ENCODE peak calls at places on chromosomes 16 and 17, in seven cellular contexts. G is body of pancreas; B is effector memory CD4-positive, alpha-beta T cell; A is kidney epithelial cell; N is IMR-90; U is fibroblast of lung; Z is cardiac muscle cell. E is an unnamed sample.

GRCh38 chr16:83942074-83942473 is 11.0 kb upstream of the OSGIN1 start:
- DNase-seq in G (no peak), B (no peak), A (no peak), N (no peak), U (no peak), Z (no peak), E (no peak)

GRCh38 chr17:32266389-32267269 is 997 bp downstream of the RHBDL3 start:
- DNase-seq in G (no peak), B (no peak), A (no peak), N (no peak), U (no peak), Z (peak; percentile 69), E (peak; percentile 83)

GRCh38 chr16:60123387-60124023 is 1389.4 kb upstream of the GOT2 start:
- DNase-seq in G (no peak), B (no peak), A (no peak), N (no peak), U (peak; percentile 18), Z (no peak), E (no peak)

GRCh38 chr16:78894872-78895271 is 705.7 kb downstream of the MAF start:
- DNase-seq in G (peak; percentile 14), B (peak; percentile 21), A (no peak), N (no peak), U (no peak), Z (no peak), E (no peak)

GRCh38 chr16:15790458-15790857 is 66.4 kb downstream of the MYH11 start:
- DNase-seq in G (no peak), B (no peak), A (no peak), N (no peak), U (peak; percentile 9), Z (no peak), E (no peak)

GRCh38 chr17:44707755-44708400 is 587 bp upstream of the DBF4B start:
- DNase-seq in G (no peak), B (no peak), A (no peak), N (no peak), U (no peak), Z (no peak), E (no peak)

GRCh38 chr17:47072881-47073280 is 93.8 kb upstream of the RPRML start:
- DNase-seq in G (no peak), B (no peak), A (no peak), N (peak; percentile 33), U (peak; percentile 43), Z (no peak), E (no peak)

GRCh38 chr16:85195884-85196816 is 83.9 kb upstream of the CIBAR2 start:
- DNase-seq in G (peak; percentile 74), B (no peak), A (no peak), N (no peak), U (no peak), Z (no peak), E (no peak)

GRCh38 chr16:68387301-68387700 is 61.0 kb downstream of the SMPD3 start:
- DNase-seq in G (no peak), B (no peak), A (no peak), N (no peak), U (no peak), Z (no peak), E (peak; percentile 94)

GRCh38 chr17:27546624-27547300 is 84.2 kb upstream of the LGALS9 start:
- DNase-seq in G (no peak), B (no peak), A (no peak), N (peak; percentile 44), U (peak; percentile 67), Z (no peak), E (no peak)

DNA sequence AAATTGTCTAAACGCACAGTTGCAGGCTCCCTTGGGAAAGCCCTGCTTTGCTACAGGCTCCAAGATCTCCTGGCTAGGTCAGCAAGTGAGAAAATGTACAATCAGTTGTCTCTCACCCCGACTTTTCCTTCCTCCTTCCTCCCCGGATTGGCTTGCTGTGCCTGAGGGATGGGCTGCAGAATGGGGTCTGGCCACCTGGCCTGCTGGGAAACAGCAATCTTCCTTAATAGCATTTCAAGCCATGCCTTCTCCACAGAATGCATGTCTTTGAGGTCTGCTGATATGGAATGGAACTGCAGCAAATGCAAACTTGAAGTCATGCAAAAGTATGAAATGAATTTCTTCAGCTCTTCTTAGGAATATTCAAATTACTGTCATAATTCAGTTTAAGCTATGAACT is 42.9 kb upstream of the SLFN13 start:
- DNase-seq in G (no peak), B (no peak), A (no peak), N (no peak), U (no peak), Z (no peak), E (no peak)
- H3K27me3 ChIP-seq in G (no peaks in the 10 kb centered on the region), B (no peaks in the 10 kb centered on the region), A (peaks cover 80% of the 10 kb centered on the region), N (peaks cover 47% of the 10 kb centered on the region), U (peaks cover 16% of the 10 kb centered on the region), Z (peaks cover 100% of the 10 kb centered on the region), E (peaks cover 97% of the 10 kb centered on the region)

DNA sequence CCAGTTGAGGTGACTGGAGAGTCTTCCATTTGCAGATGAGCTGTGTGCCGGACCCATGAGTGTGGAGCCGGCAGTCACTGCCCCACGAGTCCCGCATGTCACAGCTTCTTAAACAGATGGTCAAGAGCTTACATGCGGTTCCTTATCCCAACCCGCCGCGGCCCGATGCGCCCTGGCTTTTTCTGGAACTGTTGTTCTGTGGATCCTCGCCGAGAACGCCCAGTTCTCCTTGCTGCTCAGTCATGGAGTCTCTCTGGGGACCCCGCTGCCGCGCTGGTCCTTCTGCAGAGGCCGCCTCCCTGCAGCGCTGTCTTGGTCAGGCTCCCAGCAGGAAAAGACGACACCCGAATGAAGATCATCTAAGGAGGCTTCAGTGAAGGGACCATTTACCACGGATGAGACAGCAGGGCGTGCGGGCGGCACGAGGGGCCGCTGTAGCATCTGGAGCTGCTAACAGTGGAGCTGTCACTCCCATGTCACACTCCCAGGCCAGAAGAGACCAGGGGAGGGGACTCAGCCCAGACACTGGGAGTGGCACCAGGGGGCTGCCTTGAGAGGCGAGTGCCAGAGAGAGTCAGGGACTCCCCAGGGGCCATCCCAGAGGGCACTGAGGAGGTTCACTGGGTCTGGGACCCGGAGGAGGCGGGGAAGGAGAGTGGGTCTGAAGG is 10.8 kb upstream of the LGALS3BP start:
- DNase-seq in G (no peak), B (no peak), A (no peak), N (no peak), U (no peak), Z (no peak), E (no peak)
- H3K36me3 ChIP-seq in G (no peaks in the 10 kb centered on the region), B (peaks cover 19% of the 10 kb centered on the region), A (peaks cover 2% of the 10 kb centered on the region), N (peaks cover 44% of the 10 kb centered on the region), U (peaks cover 19% of the 10 kb centered on the region), Z (peaks cover 5% of the 10 kb centered on the region), E (no peaks in the 10 kb centered on the region)

DNA sequence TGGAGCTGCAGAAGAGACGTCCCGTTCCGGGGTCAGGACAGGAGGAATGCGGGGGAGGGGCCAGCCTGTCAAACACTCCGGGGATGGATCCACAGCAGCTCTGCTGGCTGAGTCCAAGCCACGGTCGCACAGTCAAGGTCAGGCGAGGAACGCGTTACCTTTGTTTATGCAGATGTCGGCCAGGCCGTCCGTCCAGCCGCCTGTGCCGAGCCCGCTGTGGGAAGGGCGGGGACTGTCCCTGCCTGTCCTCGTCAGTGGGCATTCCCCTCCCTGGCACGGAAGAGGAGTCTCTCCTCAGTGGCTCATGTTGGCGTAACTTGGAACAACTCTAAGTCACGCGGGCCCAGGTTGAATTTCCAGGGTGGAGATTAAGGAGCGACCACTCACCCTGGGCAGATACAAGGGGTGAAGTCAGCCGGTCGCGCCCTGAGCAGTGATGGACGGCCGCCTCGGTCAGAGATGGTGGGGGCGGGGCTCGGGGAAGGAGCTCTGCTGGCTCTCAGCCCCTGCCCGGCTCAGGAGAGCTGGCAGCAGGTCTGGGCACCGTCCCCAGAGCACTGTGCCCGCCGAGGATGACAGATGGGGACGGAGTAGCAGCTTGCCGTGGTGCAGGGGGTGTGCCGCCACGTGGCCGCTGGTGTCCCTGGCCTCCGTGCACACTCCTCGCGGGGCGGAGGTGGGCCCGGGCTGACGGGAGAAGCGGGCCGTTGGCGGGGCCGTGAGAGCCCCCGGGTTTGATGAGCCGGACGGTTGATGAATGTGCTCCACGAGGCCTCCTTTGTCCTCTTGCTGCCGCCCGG is 7.3 kb downstream of the CACNA1H start:
- DNase-seq in G (peak; percentile 70), B (no peak), A (no peak), N (no peak), U (no peak), Z (peak; percentile 87), E (peak; percentile 70)
- H3K27me3 ChIP-seq in G (no peaks in the 10 kb centered on the region), B (peaks cover 15% of the 10 kb centered on the region), A (peaks cover 79% of the 10 kb centered on the region), N (peaks cover 11% of the 10 kb centered on the region), U (peaks cover 6% of the 10 kb centered on the region), Z (no peaks in the 10 kb centered on the region), E (no peaks in the 10 kb centered on the region)

GRCh38 chr17:7946441-7946840 is 14.4 kb downstream of the CNTROB start:
- DNase-seq in G (no peak), B (no peak), A (no peak), N (no peak), U (no peak), Z (no peak), E (no peak)
- H3K36me3 ChIP-seq in G (peaks cover 8% of the 10 kb centered on the region), B (peaks cover 53% of the 10 kb centered on the region), A (peaks cover 2% of the 10 kb centered on the region), N (peaks cover 55% of the 10 kb centered on the region), U (peaks cover 29% of the 10 kb centered on the region), Z (peaks cover 50% of the 10 kb centered on the region), E (peaks cover 15% of the 10 kb centered on the region)

GRCh38 chr16:69435977-69436729 is 11.7 kb downstream of the CYB5B start:
- DNase-seq in G (no peak), B (no peak), A (no peak), N (no peak), U (no peak), Z (peak; percentile 14), E (no peak)
- H3K27me3 ChIP-seq in G (no peaks in the 10 kb centered on the region), B (no peaks in the 10 kb centered on the region), A (no peaks in the 10 kb centered on the region), N (no peaks in the 10 kb centered on the region), U (no peaks in the 10 kb centered on the region), Z (no peaks in the 10 kb centered on the region), E (no peaks in the 10 kb centered on the region)

GRCh38 chr16:2083876-2084687 is 36.3 kb downstream of the TSC2 start:
- DNase-seq in G (no peak), B (no peak), A (no peak), N (no peak), U (no peak), Z (no peak), E (no peak)
- H3K36me3 ChIP-seq in G (peaks cover 4% of the 10 kb centered on the region), B (peaks cover 87% of the 10 kb centered on the region), A (peaks cover 5% of the 10 kb centered on the region), N (peaks cover 83% of the 10 kb centered on the region), U (peaks cover 73% of the 10 kb centered on the region), Z (peaks cover 16% of the 10 kb centered on the region), E (peaks cover 2% of the 10 kb centered on the region)

GRCh38 chr16:86573215-86573614 is 5.1 kb upstream of the FOXL1 start:
- DNase-seq in G (no peak), B (no peak), A (no peak), N (no peak), U (peak; percentile 78), Z (no peak), E (peak; percentile 65)

GRCh38 chr16:86575095-86575685 is 3.2 kb upstream of the FOXL1 start:
- DNase-seq in G (no peak), B (no peak), A (no peak), N (no peak), U (no peak), Z (peak; percentile 38), E (no peak)

GRCh38 chr16:86573646-86574508 is 4.5 kb upstream of the FOXL1 start:
- DNase-seq in G (no peak), B (no peak), A (no peak), N (no peak), U (no peak), Z (no peak), E (no peak)

GRCh38 chr16:86575754-86576557 is 2.4 kb upstream of the FOXL1 start:
- DNase-seq in G (peak; percentile 61), B (no peak), A (peak; percentile 83), N (peak; percentile 97), U (peak; percentile 97), Z (peak; percentile 96), E (peak; percentile 97)

GRCh38 chr16:86574646-86575045 is 3.7 kb upstream of the FOXL1 start:
- DNase-seq in G (no peak), B (no peak), A (no peak), N (no peak), U (no peak), Z (no peak), E (no peak)
- H3K27me3 ChIP-seq in G (no peaks in the 10 kb centered on the region), B (peaks cover 36% of the 10 kb centered on the region), A (no peaks in the 10 kb centered on the region), N (no peaks in the 10 kb centered on the region), U (no peaks in the 10 kb centered on the region), Z (peaks cover 61% of the 10 kb centered on the region), E (peaks cover 94% of the 10 kb centered on the region)